ENCODE peak calls at places on chromosomes 4 and X, in nine cellular contexts. One of them, this sample, is unnamed.

GRCh38 chr4:183469936-183470335 is 25.5 kb downstream of the CDKN2AIP start:
- DNase-seq in HCT116: peak; percentile 16
- DNase-seq in tibial artery: no peak
- DNase-seq in psoas muscle: no peak
- DNase-seq in H9: no peak
- DNase-seq in stomach: no peak
- DNase-seq in suprapubic skin: no peak
- DNase-seq in mucosa of descending colon: no peak
- DNase-seq in adrenal gland: no peak
- DNase-seq in this sample: no peak

GRCh38 chrX:31423575-31424284 is 351.9 kb upstream of the FTHL17 start:
- DNase-seq in tibial artery: peak; percentile 21
- DNase-seq in mucosa of descending colon: peak; percentile 60
- DNase-seq in suprapubic skin: no peak
- DNase-seq in adrenal gland: peak; percentile 34
- DNase-seq in HCT116: no peak
- DNase-seq in psoas muscle: no peak
- DNase-seq in H9: peak; percentile 31
- DNase-seq in stomach: peak; percentile 35
- DNase-seq in this sample: no peak

GRCh38 chrX:104660092-104660491 is 94.1 kb downstream of the IL1RAPL2 start:
- DNase-seq in HCT116: no peak
- DNase-seq in adrenal gland: no peak
- DNase-seq in psoas muscle: no peak
- DNase-seq in mucosa of descending colon: no peak
- DNase-seq in tibial artery: no peak
- DNase-seq in H9: no peak
- DNase-seq in suprapubic skin: no peak
- DNase-seq in stomach: no peak
- DNase-seq in this sample: no peak

GRCh38 chr4:163553146-163553545 is 58.7 kb downstream of the TMA16 start:
- DNase-seq in HCT116: no peak
- DNase-seq in suprapubic skin: no peak
- DNase-seq in mucosa of descending colon: no peak
- DNase-seq in adrenal gland: no peak
- DNase-seq in psoas muscle: no peak
- DNase-seq in H9: no peak
- DNase-seq in stomach: no peak
- DNase-seq in tibial artery: no peak
- DNase-seq in this sample: no peak

GRCh38 chr4:120830204-120830603 is 92.3 kb downstream of the PRDM5 start:
- DNase-seq in mucosa of descending colon: no peak
- DNase-seq in stomach: no peak
- DNase-seq in suprapubic skin: no peak
- DNase-seq in tibial artery: no peak
- DNase-seq in H9: no peak
- DNase-seq in HCT116: no peak
- DNase-seq in psoas muscle: no peak
- DNase-seq in adrenal gland: peak; percentile 54
- DNase-seq in this sample: no peak

GRCh38 chrX:66035667-66036066 is 4.2 kb downstream of the VSIG4 start:
- DNase-seq in stomach: no peak
- DNase-seq in mucosa of descending colon: no peak
- DNase-seq in tibial artery: no peak
- DNase-seq in suprapubic skin: no peak
- DNase-seq in adrenal gland: no peak
- DNase-seq in HCT116: no peak
- DNase-seq in psoas muscle: no peak
- DNase-seq in H9: no peak
- DNase-seq in this sample: no peak

GRCh38 chr4:162506253-162506652 is 342.5 kb upstream of the FSTL5 start:
- DNase-seq in HCT116: no peak
- DNase-seq in tibial artery: no peak
- DNase-seq in suprapubic skin: no peak
- DNase-seq in mucosa of descending colon: no peak
- DNase-seq in stomach: no peak
- DNase-seq in adrenal gland: no peak
- DNase-seq in H9: no peak
- DNase-seq in psoas muscle: no peak
- DNase-seq in this sample: no peak

GRCh38 chr4:108709722-108710121 is 53.1 kb downstream of the ETNPPL start:
- DNase-seq in H9: no peak
- DNase-seq in suprapubic skin: no peak
- DNase-seq in psoas muscle: no peak
- DNase-seq in tibial artery: no peak
- DNase-seq in stomach: no peak
- DNase-seq in adrenal gland: no peak
- DNase-seq in HCT116: no peak
- DNase-seq in mucosa of descending colon: no peak
- DNase-seq in this sample: no peak

GRCh38 chr4:28432348-28433025 is 1571.8 kb downstream of the STIM2 start:
- DNase-seq in stomach: no peak
- DNase-seq in psoas muscle: no peak
- DNase-seq in HCT116: no peak
- DNase-seq in mucosa of descending colon: no peak
- DNase-seq in tibial artery: no peak
- DNase-seq in H9: no peak
- DNase-seq in suprapubic skin: no peak
- DNase-seq in adrenal gland: no peak
- DNase-seq in this sample: no peak

GRCh38 chrX:96027363-96027894 is 657.2 kb upstream of the DIAPH2 start:
- DNase-seq in H9: no peak
- DNase-seq in HCT116: no peak
- DNase-seq in mucosa of descending colon: no peak
- DNase-seq in psoas muscle: no peak
- DNase-seq in adrenal gland: no peak
- DNase-seq in suprapubic skin: no peak
- DNase-seq in stomach: no peak
- DNase-seq in tibial artery: peak; percentile 17
- DNase-seq in this sample: no peak

GRCh38 chr4:111221371-111221770 is 598.5 kb upstream of the PITX2 start:
- DNase-seq in psoas muscle: no peak
- DNase-seq in stomach: no peak
- DNase-seq in suprapubic skin: no peak
- DNase-seq in adrenal gland: no peak
- DNase-seq in H9: no peak
- DNase-seq in mucosa of descending colon: no peak
- DNase-seq in tibial artery: no peak
- DNase-seq in HCT116: no peak
- DNase-seq in this sample: no peak

GRCh38 chr4:77043507-77044131 is 32.2 kb downstream of the CCNI start:
- DNase-seq in stomach: no peak
- DNase-seq in suprapubic skin: no peak
- DNase-seq in HCT116: no peak
- DNase-seq in psoas muscle: no peak
- DNase-seq in mucosa of descending colon: no peak
- DNase-seq in H9: no peak
- DNase-seq in tibial artery: peak; percentile 41
- DNase-seq in adrenal gland: peak; percentile 40
- DNase-seq in this sample: no peak

GRCh38 chr4:113434247-113434587 is 327.3 kb downstream of the CAMK2D start:
- DNase-seq in psoas muscle: no peak
- DNase-seq in mucosa of descending colon: no peak
- DNase-seq in adrenal gland: no peak
- DNase-seq in stomach: no peak
- DNase-seq in suprapubic skin: no peak
- DNase-seq in H9: no peak
- DNase-seq in tibial artery: no peak
- DNase-seq in HCT116: no peak
- DNase-seq in this sample: no peak
- H3K4me1 ChIP-seq in psoas muscle: peaks cover 18% of the 10 kb centered on the region
- H3K4me1 ChIP-seq in mucosa of descending colon: no peaks in the 10 kb centered on the region
- H3K4me1 ChIP-seq in adrenal gland: no peaks in the 10 kb centered on the region
- H3K4me1 ChIP-seq in stomach: peaks cover 23% of the 10 kb centered on the region
- H3K4me1 ChIP-seq in suprapubic skin: peaks cover 31% of the 10 kb centered on the region
- H3K4me1 ChIP-seq in H9: no peaks in the 10 kb centered on the region
- H3K4me1 ChIP-seq in tibial artery: peaks cover 26% of the 10 kb centered on the region
- H3K4me1 ChIP-seq in HCT116: peaks cover 55% of the 10 kb centered on the region
- H3K4me1 ChIP-seq in this sample: no peaks in the 10 kb centered on the region

DNA sequence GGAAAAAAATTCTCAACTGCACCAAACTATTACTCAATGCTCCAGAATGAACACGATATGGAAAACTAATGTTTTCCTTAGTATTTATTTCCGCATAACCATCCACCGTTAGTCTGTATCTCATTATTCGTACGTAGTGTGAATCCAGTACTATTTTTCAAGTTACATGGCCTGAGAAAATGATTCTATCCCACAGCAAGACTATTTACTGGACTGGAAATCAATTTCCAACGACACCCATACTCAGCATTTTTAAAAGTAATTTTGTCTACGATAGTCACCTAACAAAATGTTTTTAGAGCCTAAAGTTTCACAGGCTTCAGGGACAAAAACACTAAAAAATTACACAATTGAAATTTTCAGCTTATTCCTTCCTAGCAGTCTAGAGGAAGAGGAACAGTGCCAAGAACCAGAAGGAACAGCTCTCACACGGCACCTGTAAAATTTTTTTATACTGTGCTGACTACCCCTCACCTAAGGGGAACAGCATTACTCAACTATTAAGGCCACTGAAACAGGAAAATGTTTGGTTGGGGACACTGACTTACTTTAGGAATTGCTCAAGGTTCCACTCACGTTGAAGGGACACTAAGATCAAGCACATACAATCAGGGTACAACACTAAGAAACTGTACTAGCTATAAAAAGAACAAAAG is 9.6 kb downstream of the UBE2D3 start:
- DNase-seq in psoas muscle: no peak
- DNase-seq in H9: no peak
- DNase-seq in adrenal gland: no peak
- DNase-seq in mucosa of descending colon: no peak
- DNase-seq in stomach: no peak
- DNase-seq in HCT116: no peak
- DNase-seq in tibial artery: no peak
- DNase-seq in suprapubic skin: no peak
- DNase-seq in this sample: no peak
- H3K4me1 ChIP-seq in psoas muscle: peaks cover 90% of the 10 kb centered on the region
- H3K4me1 ChIP-seq in H9: peaks cover 6% of the 10 kb centered on the region
- H3K4me1 ChIP-seq in adrenal gland: peaks cover 65% of the 10 kb centered on the region
- H3K4me1 ChIP-seq in mucosa of descending colon: peaks cover 60% of the 10 kb centered on the region
- H3K4me1 ChIP-seq in stomach: peaks cover 100% of the 10 kb centered on the region
- H3K4me1 ChIP-seq in HCT116: peaks cover 46% of the 10 kb centered on the region
- H3K4me1 ChIP-seq in tibial artery: peaks cover 37% of the 10 kb centered on the region
- H3K4me1 ChIP-seq in suprapubic skin: peaks cover 91% of the 10 kb centered on the region
- H3K4me1 ChIP-seq in this sample: peaks cover 56% of the 10 kb centered on the region

GRCh38 chr4:118173956-118174355 is 139.7 kb downstream of the NDST3 start:
- DNase-seq in H9: no peak
- DNase-seq in mucosa of descending colon: no peak
- DNase-seq in stomach: no peak
- DNase-seq in HCT116: no peak
- DNase-seq in suprapubic skin: no peak
- DNase-seq in adrenal gland: no peak
- DNase-seq in tibial artery: no peak
- DNase-seq in psoas muscle: no peak
- DNase-seq in this sample: no peak
- H3K4me1 ChIP-seq in H9: no peaks in the 10 kb centered on the region
- H3K4me1 ChIP-seq in mucosa of descending colon: no peaks in the 10 kb centered on the region
- H3K4me1 ChIP-seq in stomach: no peaks in the 10 kb centered on the region
- H3K4me1 ChIP-seq in HCT116: no peaks in the 10 kb centered on the region
- H3K4me1 ChIP-seq in suprapubic skin: no peaks in the 10 kb centered on the region
- H3K4me1 ChIP-seq in adrenal gland: no peaks in the 10 kb centered on the region
- H3K4me1 ChIP-seq in tibial artery: no peaks in the 10 kb centered on the region
- H3K4me1 ChIP-seq in psoas muscle: no peaks in the 10 kb centered on the region
- H3K4me1 ChIP-seq in this sample: no peaks in the 10 kb centered on the region

DNA sequence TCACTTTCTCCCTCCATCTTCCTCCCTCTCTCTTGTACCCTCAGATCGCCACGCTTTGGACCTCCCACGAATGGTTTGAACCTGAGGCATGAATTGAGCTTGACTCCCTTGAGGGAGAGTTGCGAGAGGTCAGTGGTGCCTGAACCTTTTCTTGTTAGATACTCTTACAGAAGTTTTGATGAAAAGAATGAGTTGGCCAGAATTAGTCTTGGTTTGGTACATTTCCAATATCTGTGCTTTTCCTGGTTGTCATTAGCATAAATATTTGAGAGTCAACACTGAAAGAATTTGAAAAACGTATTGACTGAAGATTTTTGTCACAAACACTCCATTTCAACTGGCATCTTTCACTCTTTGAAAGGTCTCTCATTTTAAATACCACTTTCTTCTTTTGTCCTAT is 510.6 kb upstream of the DIPK2B start:
- DNase-seq in HCT116: no peak
- DNase-seq in adrenal gland: no peak
- DNase-seq in H9: no peak
- DNase-seq in tibial artery: no peak
- DNase-seq in psoas muscle: no peak
- DNase-seq in stomach: no peak
- DNase-seq in suprapubic skin: no peak
- DNase-seq in mucosa of descending colon: no peak
- DNase-seq in this sample: no peak
- H3K4me1 ChIP-seq in HCT116: peaks cover 76% of the 10 kb centered on the region
- H3K4me1 ChIP-seq in adrenal gland: no peaks in the 10 kb centered on the region
- H3K4me1 ChIP-seq in H9: no peaks in the 10 kb centered on the region
- H3K4me1 ChIP-seq in tibial artery: no peaks in the 10 kb centered on the region
- H3K4me1 ChIP-seq in psoas muscle: no peaks in the 10 kb centered on the region
- H3K4me1 ChIP-seq in stomach: no peaks in the 10 kb centered on the region
- H3K4me1 ChIP-seq in suprapubic skin: peaks cover 3% of the 10 kb centered on the region
- H3K4me1 ChIP-seq in mucosa of descending colon: peaks cover 2% of the 10 kb centered on the region
- H3K4me1 ChIP-seq in this sample: no peaks in the 10 kb centered on the region

GRCh38 chr4:7600247-7600646 is 165.5 kb upstream of the PSAPL1 start:
- DNase-seq in adrenal gland: no peak
- DNase-seq in suprapubic skin: no peak
- DNase-seq in tibial artery: no peak
- DNase-seq in stomach: no peak
- DNase-seq in H9: no peak
- DNase-seq in HCT116: no peak
- DNase-seq in psoas muscle: no peak
- DNase-seq in mucosa of descending colon: no peak
- DNase-seq in this sample: no peak
- H3K4me1 ChIP-seq in adrenal gland: no peaks in the 10 kb centered on the region
- H3K4me1 ChIP-seq in suprapubic skin: no peaks in the 10 kb centered on the region
- H3K4me1 ChIP-seq in tibial artery: no peaks in the 10 kb centered on the region
- H3K4me1 ChIP-seq in stomach: no peaks in the 10 kb centered on the region
- H3K4me1 ChIP-seq in H9: peaks cover 4% of the 10 kb centered on the region
- H3K4me1 ChIP-seq in HCT116: peaks cover 9% of the 10 kb centered on the region
- H3K4me1 ChIP-seq in psoas muscle: no peaks in the 10 kb centered on the region
- H3K4me1 ChIP-seq in mucosa of descending colon: no peaks in the 10 kb centered on the region
- H3K4me1 ChIP-seq in this sample: no peaks in the 10 kb centered on the region